ENCODE peak calls at places on chromosomes 12 and 14, in four cellular contexts. F is mesothelial cell of epicardium, R is spleen, S is B cell. D is an unnamed sample.

GRCh38 chr14:54794796-54795195 is 107.8 kb downstream of the GCH1 start:
- DNase-seq in F (no peak), R (no peak), S (no peak), D (no peak)

GRCh38 chr14:99944241-99944651 is 121.0 kb upstream of the EVL start:
- DNase-seq in F (no peak), R (no peak), S (no peak), D (no peak)

GRCh38 chr14:92341791-92342190 is 18.8 kb downstream of the SLC24A4 start:
- DNase-seq in F (no peak), R (no peak), S (no peak), D (no peak)

GRCh38 chr12:120677765-120678473 is 9.0 kb upstream of the MLEC start:
- DNase-seq in F (no peak), R (no peak), S (no peak), D (no peak)

GRCh38 chr12:40691913-40692616 is at the start of gene CNTN1:
- DNase-seq in F (peak; percentile 85), R (peak; percentile 69), S (no peak), D (no peak)

GRCh38 chr14:34833545-34834523 is 41.3 kb downstream of the BAZ1A start:
- DNase-seq in F (no peak), R (no peak), S (no peak), D (no peak)

GRCh38 chr12:31206038-31206670 is 119.8 kb downstream of the SINHCAF start:
- DNase-seq in F (no peak), R (no peak), S (no peak), D (no peak)

GRCh38 chr12:79203103-79203502 is 338.5 kb downstream of the SYT1 start:
- DNase-seq in F (no peak), R (no peak), S (no peak), D (no peak)

GRCh38 chr12:54075974-54076373 is 22.3 kb downstream of the HOXC4 start:
- DNase-seq in F (no peak), R (no peak), S (peak; percentile 5), D (no peak)

GRCh38 chr14:71096947-71097346 is 189.7 kb downstream of the PCNX1 start:
- DNase-seq in F (no peak), R (no peak), S (no peak), D (no peak)

GRCh38 chr14:20760950-20761349 is 7.3 kb upstream of the EDDM3B start:
- DNase-seq in F (no peak), R (no peak), S (no peak), D (no peak)

GRCh38 chr14:96299441-96299840 is 43.4 kb downstream of the BDKRB1 start:
- DNase-seq in F (no peak), R (no peak), S (no peak), D (no peak)

GRCh38 chr12:65779091-65779642 is 45.1 kb upstream of the HMGA2 start:
- DNase-seq in F (no peak), R (no peak), S (no peak), D (no peak)

GRCh38 chr12:95014554-95014953 is 11.1 kb upstream of the NDUFA12 start:
- DNase-seq in F (no peak), R (no peak), S (no peak), D (no peak)

GRCh38 chr12:102232446-102232845 is 34.8 kb upstream of the PMCH start:
- DNase-seq in F (no peak), R (no peak), S (no peak), D (no peak)

GRCh38 chr14:24935796-24936195 is 114.2 kb downstream of the STXBP6 start:
- DNase-seq in F (no peak), R (no peak), S (no peak), D (no peak)

GRCh38 chr12:32336261-32336660 is 63.1 kb upstream of the FGD4 start:
- DNase-seq in F (no peak), R (no peak), S (no peak), D (no peak)

GRCh38 chr14:29321646-29322045 is 555.1 kb downstream of the FOXG1 start:
- DNase-seq in F (no peak), R (no peak), S (no peak), D (no peak)

GRCh38 chr12:111268738-111269572 is 99.9 kb downstream of the PHETA1 start:
- DNase-seq in F (no peak), R (no peak), S (no peak), D (no peak)
- TF ChIP-seq CTCF in F (peak; percentile 46), R (peak; percentile 59), S (peak; percentile 49), D (peak; percentile 45)

DNA sequence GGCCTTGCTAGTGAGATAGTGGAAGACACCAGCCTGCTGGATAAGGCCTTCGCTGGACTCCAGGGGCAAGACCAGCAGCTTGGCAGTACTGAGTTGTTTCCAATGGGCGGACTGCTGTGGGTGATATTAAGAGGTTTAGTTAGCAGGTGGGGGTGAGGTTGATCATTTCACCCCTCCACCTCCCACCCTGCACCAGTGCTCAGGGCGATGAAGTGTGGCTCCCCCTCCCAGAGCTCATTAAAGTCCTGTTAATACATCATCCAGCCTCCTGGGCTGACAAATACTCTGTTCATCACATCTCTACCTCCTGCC is 2.4 kb upstream of the FIGNL2 start:
- DNase-seq in F (no peak), R (no peak), S (no peak), D (no peak)
- TF ChIP-seq CTCF in F (no peak), R (no peak), S (no peak), D (no peak)

GRCh38 chr12:52249511-52250047 is 16.5 kb downstream of the KRT7 start:
- DNase-seq in F (no peak), R (no peak), S (no peak), D (no peak)

GRCh38 chr12:52251367-52252055 is 18.5 kb downstream of the KRT7 start:
- DNase-seq in F (no peak), R (no peak), S (no peak), D (no peak)

GRCh38 chr12:52249041-52249461 is 16.0 kb downstream of the KRT7 start:
- DNase-seq in F (no peak), R (no peak), S (no peak), D (no peak)

GRCh38 chr12:52248541-52249035 is 15.5 kb downstream of the KRT7 start:
- DNase-seq in F (no peak), R (no peak), S (no peak), D (no peak)

GRCh38 chr12:52250048-52250990 is 17.3 kb downstream of the KRT7 start:
- DNase-seq in F (no peak), R (no peak), S (no peak), D (no peak)
- TF ChIP-seq CTCF in F (no peak), R (no peak), S (no peak), D (no peak)

DNA sequence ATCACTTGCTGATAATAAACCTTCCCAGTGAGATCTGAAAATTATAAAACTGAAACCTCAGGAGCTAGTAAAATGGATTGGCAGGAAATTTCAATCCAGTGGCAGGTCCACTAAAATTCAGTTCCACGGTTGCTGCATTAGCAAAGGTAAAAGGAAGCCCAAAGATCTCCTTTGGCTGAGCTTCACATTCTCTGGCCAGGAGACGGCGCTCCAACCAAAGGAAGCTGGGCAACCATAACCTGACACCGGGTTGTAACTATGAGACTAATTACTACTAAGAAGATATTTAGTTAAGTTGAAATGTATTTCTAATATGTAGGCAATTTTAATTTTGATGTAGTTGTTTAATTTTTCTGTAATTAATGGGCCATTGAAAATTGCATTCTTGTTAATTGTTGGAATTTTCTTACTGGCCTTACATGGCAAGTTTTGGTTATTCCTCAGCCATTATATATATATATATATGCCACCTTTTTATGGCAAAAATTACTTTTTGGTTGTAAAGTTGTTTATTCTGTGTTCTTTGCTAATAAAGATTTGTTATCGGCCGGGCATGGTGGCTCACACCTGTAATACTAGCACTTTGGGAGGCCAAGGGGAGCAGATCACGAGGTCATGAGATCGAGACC is 17.0 kb downstream of the OR8S1 start:
- DNase-seq in F (no peak), R (no peak), S (no peak), D (no peak)
- TF ChIP-seq CTCF in F (no peak), R (peak; percentile 66), S (no peak), D (peak; percentile 41)

DNA sequence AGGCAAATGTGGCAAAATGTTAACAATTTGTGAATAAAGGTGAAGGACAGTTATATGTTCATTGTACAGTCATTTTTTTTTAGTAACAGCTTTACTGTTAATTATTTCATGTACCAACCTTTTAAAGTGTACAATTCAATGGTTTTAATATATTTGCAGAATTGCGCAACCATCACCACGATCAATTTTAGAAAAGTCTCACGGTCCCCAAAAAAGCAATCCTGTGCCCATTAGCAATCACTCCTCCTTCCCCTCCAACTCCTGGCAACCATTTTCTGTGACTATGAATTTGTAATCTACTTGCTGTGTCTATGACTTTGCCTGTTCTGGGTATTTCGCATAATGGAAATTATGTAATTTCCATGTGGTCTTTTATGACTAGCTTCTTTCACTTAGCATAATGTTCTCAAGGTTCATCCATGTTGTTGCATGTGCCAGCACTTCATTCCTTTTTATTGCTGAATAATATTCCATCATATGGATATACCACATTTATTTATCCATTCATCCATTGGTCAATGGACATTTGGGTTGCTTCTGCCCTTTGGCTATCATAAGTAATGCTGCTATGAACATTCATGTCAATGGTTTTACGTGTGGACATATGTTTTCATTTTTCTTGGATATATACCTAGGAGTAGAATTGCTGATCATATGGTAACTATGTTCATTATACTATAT is 9.9 kb downstream of the KICS2 start:
- DNase-seq in F (no peak), R (no peak), S (no peak), D (no peak)
- TF ChIP-seq CTCF in F (no peak), R (no peak), S (no peak), D (no peak)

D was measured in osteocyte.